ENCODE peak calls at places on chromosomes 4 and X, in seven cellular contexts. U is fibroblast of mammary gland, T is neuronal stem cell, G is LHCN-M2, P is iPS-NIHi11, A is lung, H is SHP77. I is an unnamed sample.

GRCh38 chr4:1511441-1512041 is 105.3 kb upstream of the NKX1-1 start:
- DNase-seq in U (peak), H (no peak), P (peak), G (peak), A (no peak), T (no peak), I (peak)

GRCh38 chr4:121358473-121358872 is 22.3 kb downstream of the QRFPR start:
- DNase-seq in G (peak), H (no peak), A (no peak), P (no peak), U (peak), T (no peak), I (no peak)

GRCh38 chr4:118281611-118282442 is 71.0 kb downstream of the PRSS12 start:
- DNase-seq in H (no peak), A (no peak), U (peak), T (no peak), P (peak), G (peak), I (no peak)

GRCh38 chr4:164935363-164935762 is 42.1 kb downstream of the TRIM61 start:
- DNase-seq in A (no peak), T (no peak), U (no peak), G (no peak), P (peak), H (peak), I (no peak)

GRCh38 chrX:130166503-130166777 is 799 bp upstream of the AIFM1 start:
- DNase-seq in G (no peak), P (no peak), U (no peak), H (no peak), T (no peak), A (no peak), I (no peak)

GRCh38 chrX:47497274-47497673 is 14.3 kb upstream of the ZNF41 start:
- DNase-seq in U (peak), P (no peak), A (no peak), H (no peak), T (no peak), G (peak), I (no peak)

GRCh38 chrX:147848543-147849448 is 62.9 kb upstream of the FMR1 start:
- DNase-seq in U (no peak), P (no peak), H (no peak), A (no peak), G (no peak), T (no peak), I (no peak)

GRCh38 chr4:48254381-48255072 is 15.1 kb downstream of the TEC start:
- DNase-seq in U (peak), G (peak), A (peak), P (no peak), T (no peak), H (no peak), I (no peak)

GRCh38 chr4:93809773-93810172 is 18.8 kb upstream of the ATOH1 start:
- DNase-seq in U (no peak), G (no peak), A (no peak), P (no peak), T (no peak), H (no peak), I (no peak)

GRCh38 chr4:111630705-111631104 is 514.5 kb upstream of the FAM241A start:
- DNase-seq in A (no peak), H (no peak), T (no peak), G (peak), P (peak), U (peak), I (no peak)

GRCh38 chrX:11944486-11944885 is 186.4 kb downstream of the MSL3 start:
- DNase-seq in A (no peak), T (peak), H (no peak), P (peak), G (peak), U (peak), I (no peak)